ENCODE peak calls at places on chromosome 2, in seven cellular contexts. U is SJSA1, O is A549, D is psoas muscle, F is suprapubic skin, J is uterus, I is sigmoid colon. T is an unnamed sample.

GRCh38 chr2:2536416-2537056 is 205.5 kb upstream of the MYT1L start:
- DNase-seq in U (no peak), O (no peak), D (no peak), F (no peak), J (no peak), I (no peak), T (no peak)

GRCh38 chr2:98467082-98467536 is 22.5 kb downstream of the INPP4A start:
- DNase-seq in U (no peak), O (no peak), D (no peak), F (no peak), J (no peak), I (peak), T (no peak)

GRCh38 chr2:109654316-109655050 is 40.3 kb downstream of the SOWAHC start:
- DNase-seq in U (no peak), O (no peak), D (no peak), F (no peak), J (no peak), I (no peak), T (no peak)

GRCh38 chr2:102006886-102007278 is 15.1 kb downstream of the IL1R2 start:
- DNase-seq in U (no peak), O (no peak), D (no peak), F (no peak), J (no peak), I (no peak), T (no peak)

GRCh38 chr2:16114836-16115235 is 174.5 kb downstream of the MYCN start:
- DNase-seq in U (no peak), O (no peak), D (no peak), F (no peak), J (no peak), I (no peak), T (no peak)

GRCh38 chr2:195658541-195658890 is 1.5 kb downstream of the SLC39A10 start:
- DNase-seq in U (no peak), O (peak), D (no peak), F (no peak), J (no peak), I (no peak), T (no peak)

GRCh38 chr2:205775091-205775876 is 93.0 kb downstream of the NRP2 start:
- DNase-seq in U (no peak), O (no peak), D (no peak), F (no peak), J (no peak), I (no peak), T (no peak)

GRCh38 chr2:215866594-215866993 is 146.8 kb downstream of the MREG start:
- DNase-seq in U (no peak), O (no peak), D (no peak), F (no peak), J (no peak), I (no peak), T (no peak)

GRCh38 chr2:64127119-64127518 is 17.1 kb downstream of the PELI1 start:
- DNase-seq in U (no peak), O (no peak), D (no peak), F (no peak), J (no peak), I (no peak), T (no peak)

GRCh38 chr2:129764376-129765325 is 214.8 kb upstream of the RAB6C start:
- DNase-seq in U (no peak), O (no peak), D (no peak), F (peak), J (no peak), I (no peak), T (no peak)

GRCh38 chr2:53130441-53130943 is 637.1 kb upstream of the CHAC2 start:
- DNase-seq in U (peak), O (no peak), D (no peak), F (no peak), J (no peak), I (no peak), T (no peak)

GRCh38 chr2:182818541-182819308 is 47.7 kb downstream of the FRZB start:
- DNase-seq in U (no peak), O (no peak), D (no peak), F (no peak), J (no peak), I (no peak), T (no peak)

GRCh38 chr2:234835738-234836137 is 116.1 kb upstream of the SH3BP4 start:
- DNase-seq in U (no peak), O (no peak), D (no peak), F (no peak), J (no peak), I (no peak), T (no peak)

GRCh38 chr2:139142252-139142651 is 362.1 kb upstream of the NXPH2 start:
- DNase-seq in U (peak), O (no peak), D (no peak), F (no peak), J (no peak), I (no peak), T (no peak)

GRCh38 chr2:238139141-238139840 is 823 bp downstream of the KLHL30 start:
- DNase-seq in U (no peak), O (no peak), D (no peak), F (no peak), J (no peak), I (no peak), T (no peak)

GRCh38 chr2:85717308-85718005 is 23.3 kb downstream of the GNLY start:
- DNase-seq in U (no peak), O (no peak), D (no peak), F (peak), J (no peak), I (no peak), T (no peak)

GRCh38 chr2:152755029-152755428 is 36.6 kb downstream of the ARL6IP6 start:
- DNase-seq in U (no peak), O (no peak), D (no peak), F (no peak), J (no peak), I (no peak), T (no peak)

GRCh38 chr2:193103064-193103463 is 908.3 kb upstream of the TMEFF2 start:
- DNase-seq in U (no peak), O (peak), D (no peak), F (no peak), J (no peak), I (no peak), T (no peak)

GRCh38 chr2:16055848-16056580 is 115.7 kb downstream of the MYCN start:
- DNase-seq in U (no peak), O (no peak), D (no peak), F (no peak), J (no peak), I (no peak), T (no peak)

GRCh38 chr2:212794471-212794870 is 255.9 kb upstream of the ERBB4 start:
- DNase-seq in U (no peak), O (no peak), D (no peak), F (no peak), J (no peak), I (no peak), T (no peak)

GRCh38 chr2:168211664-168212163 is 35.7 kb downstream of the STK39 start:
- DNase-seq in U (no peak), O (no peak), D (no peak), F (no peak), J (no peak), I (no peak), T (no peak)

GRCh38 chr2:233389601-233390125 is 35.4 kb downstream of the DGKD start:
- DNase-seq in U (no peak), O (no peak), D (no peak), F (peak), J (no peak), I (no peak), T (no peak)
- H3K27ac ChIP-seq in U (no peak), O (peak), D (no peak), F (no peak), J (peak), I (peak), T (no peak)

GRCh38 chr2:233419626-233420431 is 65.5 kb downstream of the DGKD start:
- DNase-seq in U (no peak), O (no peak), D (no peak), F (peak), J (no peak), I (no peak), T (no peak)
- H3K27ac ChIP-seq in U (peak), O (peak), D (peak), F (no peak), J (no peak), I (peak), T (peak)

DNA sequence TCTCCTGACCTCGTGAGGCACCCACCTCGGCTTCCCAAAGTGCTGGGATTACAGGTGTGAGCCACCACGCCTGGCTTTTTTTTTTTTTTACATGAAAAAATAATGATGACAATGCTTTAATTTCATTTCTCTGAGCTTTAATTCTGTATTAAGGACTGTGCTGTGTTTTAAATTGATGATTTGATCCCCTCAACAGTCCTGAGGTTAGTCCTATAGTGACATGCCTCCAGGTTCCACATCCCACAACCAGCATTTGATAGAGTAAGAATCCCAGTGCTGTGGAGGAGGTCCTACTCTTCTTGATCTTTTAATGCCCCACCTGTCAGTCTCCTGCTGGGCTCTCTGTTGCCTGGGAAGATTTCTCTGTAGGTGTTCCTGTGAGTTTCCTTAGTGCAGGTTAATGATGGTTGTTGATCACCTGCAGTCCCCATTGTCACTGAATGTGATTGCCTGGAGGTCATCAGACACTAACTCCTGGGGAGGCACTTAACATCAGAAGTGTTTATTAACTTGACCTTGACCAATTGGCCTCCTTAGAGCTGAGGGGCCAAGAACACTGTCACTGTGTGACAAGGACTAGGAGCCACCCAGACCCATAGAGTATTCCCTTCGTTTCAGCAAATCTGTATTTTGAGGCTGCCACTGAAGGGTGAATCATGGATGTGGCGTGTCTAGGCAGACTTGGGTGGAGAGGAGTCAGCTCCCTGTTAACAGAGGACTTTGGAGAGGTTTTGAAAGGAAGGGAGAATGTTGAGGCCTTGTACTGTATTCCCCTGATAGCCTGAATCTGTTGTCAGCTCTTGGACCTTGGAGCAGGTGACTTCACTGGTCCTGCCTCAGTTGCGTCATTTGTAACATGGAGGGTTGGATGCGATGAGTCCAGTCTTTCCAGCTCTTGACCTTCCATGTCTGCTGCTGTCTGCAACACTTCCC is 11.5 kb downstream of the ASAP2 start:
- DNase-seq in U (no peak), O (no peak), D (no peak), F (no peak), J (no peak), I (no peak), T (no peak)
- H3K27ac ChIP-seq in U (no peak), O (no peak), D (no peak), F (peak), J (peak), I (no peak), T (no peak)

DNA sequence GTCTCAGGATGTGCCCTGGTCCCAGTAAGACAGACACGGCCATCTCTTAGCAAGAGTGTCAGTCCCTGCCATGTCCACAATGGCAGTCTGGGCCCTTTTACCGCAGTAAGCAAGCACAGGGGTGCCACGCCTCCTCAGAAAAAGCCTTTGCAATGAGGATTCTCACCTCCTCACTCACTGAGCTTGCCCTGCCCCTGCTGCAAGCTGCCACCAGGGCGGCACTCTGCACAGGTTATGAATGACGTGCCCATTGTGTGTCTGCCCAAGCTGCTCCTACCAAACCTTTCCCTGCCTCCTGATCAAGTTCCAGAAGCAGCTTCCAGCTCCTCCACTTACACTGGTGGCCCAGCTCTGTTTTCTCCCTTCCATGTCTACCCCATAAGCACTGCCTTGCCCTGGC is 23.3 kb downstream of the ERCC3 start:
- DNase-seq in U (no peak), O (no peak), D (no peak), F (no peak), J (no peak), I (no peak), T (no peak)
- H3K27ac ChIP-seq in U (no peak), O (no peak), D (no peak), F (no peak), J (no peak), I (no peak), T (no peak)

GRCh38 chr2:74021407-74021755 is 36.7 kb downstream of the TET3 start:
- DNase-seq in U (no peak), O (no peak), D (no peak), F (no peak), J (no peak), I (no peak), T (no peak)

GRCh38 chr2:74024216-74024615 is 39.5 kb downstream of the TET3 start:
- DNase-seq in U (no peak), O (no peak), D (no peak), F (no peak), J (no peak), I (no peak), T (no peak)

GRCh38 chr2:74017181-74017580 is 32.5 kb downstream of the TET3 start:
- DNase-seq in U (no peak), O (no peak), D (no peak), F (no peak), J (no peak), I (no peak), T (no peak)

GRCh38 chr2:74020717-74021406 is 36.2 kb downstream of the TET3 start:
- DNase-seq in U (no peak), O (no peak), D (no peak), F (no peak), J (no peak), I (peak), T (peak)

DNA sequence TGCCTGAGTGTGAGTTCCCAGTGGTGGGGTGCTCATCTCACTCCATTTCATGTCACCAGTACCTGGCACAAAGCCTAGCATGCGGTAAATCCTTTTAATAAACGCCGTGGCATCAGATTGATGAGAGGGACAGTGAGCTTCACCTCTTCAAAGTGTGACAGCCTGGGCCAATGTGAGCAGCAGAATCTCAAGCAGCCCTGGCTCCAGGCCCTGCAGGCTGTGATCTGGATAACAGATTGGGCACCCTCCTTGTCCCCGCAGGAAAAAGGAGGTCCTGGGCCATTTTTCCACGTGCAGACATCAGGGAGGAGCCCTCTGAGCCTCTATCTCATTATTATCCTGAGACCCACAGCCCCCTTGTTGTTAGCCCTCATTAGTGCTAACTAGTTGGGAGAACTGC is 34.8 kb downstream of the TET3 start:
- DNase-seq in U (no peak), O (no peak), D (no peak), F (no peak), J (no peak), I (no peak), T (no peak)
- H3K27ac ChIP-seq in U (no peak), O (no peak), D (no peak), F (no peak), J (no peak), I (no peak), T (no peak)

GRCh38 chr2:144943986-144944385 is 424.1 kb upstream of the ZEB2 start:
- DNase-seq in U (no peak), O (no peak), D (no peak), F (no peak), J (no peak), I (no peak), T (no peak)

GRCh38 chr2:144943293-144943941 is 423.5 kb upstream of the ZEB2 start:
- DNase-seq in U (no peak), O (no peak), D (no peak), F (no peak), J (no peak), I (no peak), T (no peak)

GRCh38 chr2:144941743-144942488 is 422.0 kb upstream of the ZEB2 start:
- DNase-seq in U (no peak), O (no peak), D (no peak), F (no peak), J (no peak), I (no peak), T (no peak)

GRCh38 chr2:144944506-144945230 is 424.7 kb upstream of the ZEB2 start:
- DNase-seq in U (no peak), O (no peak), D (no peak), F (no peak), J (no peak), I (no peak), T (no peak)

DNA sequence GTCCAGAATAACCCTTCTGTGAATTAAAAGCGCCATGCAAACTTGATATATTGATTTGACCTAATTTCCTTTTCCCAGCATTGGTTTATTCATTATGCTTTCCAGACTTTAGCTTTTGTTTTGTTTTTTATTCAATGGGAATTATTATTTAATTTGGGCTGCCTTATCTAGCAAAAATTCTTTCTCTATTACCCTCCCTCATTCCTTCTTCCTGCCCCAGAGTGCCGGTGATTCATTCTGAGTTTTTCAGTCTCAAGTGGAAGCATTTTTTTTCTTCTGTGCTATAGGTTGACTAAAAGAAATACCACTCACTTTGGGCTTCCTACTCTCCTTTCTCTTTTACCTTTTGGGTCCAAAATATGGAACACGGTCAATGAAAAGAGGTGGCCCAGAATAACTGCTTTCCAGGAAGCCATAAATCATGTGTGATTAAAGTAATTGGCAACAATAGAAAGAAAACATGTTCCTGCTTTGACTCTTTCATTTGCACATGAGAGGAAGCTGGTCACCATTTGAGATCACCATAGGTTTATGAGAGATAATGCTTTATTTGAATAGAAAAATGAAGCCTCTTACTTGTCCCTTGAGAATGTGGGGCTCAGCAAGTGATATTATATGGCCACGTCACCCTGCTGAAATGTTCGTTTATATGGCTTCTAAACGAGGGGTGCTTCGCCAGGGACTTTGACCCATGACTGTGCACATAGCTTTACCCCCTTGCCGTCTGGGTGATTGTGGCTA is 422.8 kb upstream of the ZEB2 start:
- DNase-seq in U (peak), O (peak), D (no peak), F (no peak), J (no peak), I (no peak), T (no peak)
- H3K27ac ChIP-seq in U (peak), O (peak), D (no peak), F (no peak), J (no peak), I (no peak), T (peak)

GRCh38 chr2:25279091-25279651 is 62.6 kb downstream of the DNMT3A start:
- DNase-seq in U (no peak), O (no peak), D (peak), F (peak), J (peak), I (peak), T (peak)
- H3K27ac ChIP-seq in U (no peak), O (no peak), D (peak), F (peak), J (peak), I (peak), T (no peak)

T was measured in aorta.